ENCODE peak calls at places on chromosomes 16 and 17, in nine cellular contexts. S is ELF-1; B is cardiac fibroblast; O is HTR-8/SVneo; K is AG09319; I is choroid plexus epithelial cell; W is activated CD4-positive, alpha-beta T cell treated with anti-CD3 and anti-CD28 coated beads for 24 hours; M is stimulated activated CD4-positive, alpha-beta T cell treated with anti-CD3 and anti-CD28 coated beads, TNF-alpha, amount 100 ng/mL, for 48 hours; E is ovary. F is an unnamed sample.

GRCh38 chr16:31080035-31080629 is 5.9 kb downstream of the ZNF646 start:
- DNase-seq in S (no peak), B (no peak), O (no peak), K (no peak), I (no peak), W (no peak), M (no peak), E (no peak), F (no peak)

GRCh38 chr17:5912927-5913565 is 157.1 kb upstream of the WSCD1 start:
- DNase-seq in S (peak), B (no peak), O (no peak), K (no peak), I (no peak), W (no peak), M (no peak), E (no peak), F (no peak)

GRCh38 chr16:56606688-56607618 is 1.4 kb upstream of the MT2A start:
- DNase-seq in S (peak), B (peak), O (peak), K (peak), I (peak), W (no peak), M (no peak), E (peak), F (no peak)

GRCh38 chr17:75288784-75289121 is 480 bp downstream of the SLC25A19 start:
- DNase-seq in S (no peak), B (no peak), O (peak), K (no peak), I (no peak), W (no peak), M (peak), E (no peak), F (peak)

GRCh38 chr17:992933-993332 is 4.0 kb upstream of the TIMM22 start:
- DNase-seq in S (no peak), B (no peak), O (no peak), K (no peak), I (no peak), W (no peak), M (no peak), E (no peak), F (no peak)

GRCh38 chr16:50201784-50202183 is 48.7 kb downstream of the TENT4B start:
- DNase-seq in S (no peak), B (peak), O (no peak), K (no peak), I (peak), W (no peak), M (no peak), E (no peak), F (no peak)

GRCh38 chr17:2337811-2338657 is 733 bp downstream of the SGSM2 start:
- DNase-seq in S (peak), B (peak), O (peak), K (no peak), I (peak), W (peak), M (peak), E (peak), F (peak)

GRCh38 chr16:30567991-30568638 is 3.4 kb downstream of the ZNF688 start:
- DNase-seq in S (no peak), B (peak), O (peak), K (peak), I (peak), W (no peak), M (no peak), E (no peak), F (no peak)

GRCh38 chr16:86457621-86458456 is 52.5 kb upstream of the FOXF1 start:
- DNase-seq in S (no peak), B (peak), O (no peak), K (peak), I (no peak), W (no peak), M (no peak), E (no peak), F (no peak)

GRCh38 chr17:75181608-75182318 is 996 bp downstream of the SUMO2 start:
- DNase-seq in S (peak), B (no peak), O (no peak), K (no peak), I (peak), W (no peak), M (peak), E (peak), F (no peak)

F was measured in pancreas.